ENCODE peak calls at places on chromosomes 1 and 21, in ten cellular contexts. One of them, this sample, is unnamed.

GRCh38 chr1:232725303-232726047 is 79.7 kb upstream of the MAP10 start:
- DNase-seq in HFF-Myc: no peak
- DNase-seq in AG04449: no peak
- DNase-seq in foreskin fibroblast: no peak
- DNase-seq in RWPE1: no peak
- DNase-seq in heart left ventricle: no peak
- DNase-seq in WERI-Rb-1: no peak
- DNase-seq in suprapubic skin: no peak
- DNase-seq in endothelial cell: peak; percentile 11
- DNase-seq in HFFc6: no peak
- DNase-seq in this sample: no peak

GRCh38 chr1:60575326-60575874 is 501.8 kb upstream of the C1orf87 start:
- DNase-seq in AG04449: no peak
- DNase-seq in RWPE1: no peak
- DNase-seq in HFFc6: no peak
- DNase-seq in heart left ventricle: no peak
- DNase-seq in endothelial cell: no peak
- DNase-seq in WERI-Rb-1: no peak
- DNase-seq in suprapubic skin: no peak
- DNase-seq in foreskin fibroblast: peak; percentile 8
- DNase-seq in HFF-Myc: no peak
- DNase-seq in this sample: no peak

GRCh38 chr21:34822957-34823356 is 154.2 kb downstream of the CLIC6 start:
- DNase-seq in HFFc6: peak; percentile 69
- DNase-seq in WERI-Rb-1: no peak
- DNase-seq in foreskin fibroblast: no peak
- DNase-seq in suprapubic skin: no peak
- DNase-seq in endothelial cell: no peak
- DNase-seq in RWPE1: peak; percentile 52
- DNase-seq in AG04449: no peak
- DNase-seq in heart left ventricle: no peak
- DNase-seq in HFF-Myc: no peak
- DNase-seq in this sample: no peak

GRCh38 chr1:25068316-25068715 is 138.2 kb upstream of the RUNX3 start:
- DNase-seq in WERI-Rb-1: no peak
- DNase-seq in foreskin fibroblast: no peak
- DNase-seq in suprapubic skin: no peak
- DNase-seq in heart left ventricle: no peak
- DNase-seq in RWPE1: no peak
- DNase-seq in AG04449: no peak
- DNase-seq in HFF-Myc: no peak
- DNase-seq in HFFc6: no peak
- DNase-seq in endothelial cell: no peak
- DNase-seq in this sample: no peak

GRCh38 chr1:150696151-150696550 is 803 bp downstream of the GOLPH3L start:
- DNase-seq in RWPE1: no peak
- DNase-seq in endothelial cell: no peak
- DNase-seq in suprapubic skin: no peak
- DNase-seq in foreskin fibroblast: no peak
- DNase-seq in heart left ventricle: no peak
- DNase-seq in AG04449: no peak
- DNase-seq in WERI-Rb-1: no peak
- DNase-seq in HFFc6: no peak
- DNase-seq in HFF-Myc: no peak
- DNase-seq in this sample: no peak

GRCh38 chr1:151994956-151995355 is 1.3 kb upstream of the S100A10 start:
- DNase-seq in HFFc6: peak; percentile 93
- DNase-seq in foreskin fibroblast: peak; percentile 98
- DNase-seq in WERI-Rb-1: no peak
- DNase-seq in endothelial cell: no peak
- DNase-seq in suprapubic skin: no peak
- DNase-seq in AG04449: peak; percentile 83
- DNase-seq in HFF-Myc: peak; percentile 95
- DNase-seq in heart left ventricle: no peak
- DNase-seq in RWPE1: peak; percentile 84
- DNase-seq in this sample: no peak

GRCh38 chr1:21666572-21667320 is 2.4 kb downstream of the RAP1GAP start:
- DNase-seq in endothelial cell: no peak
- DNase-seq in HFF-Myc: no peak
- DNase-seq in AG04449: no peak
- DNase-seq in RWPE1: no peak
- DNase-seq in heart left ventricle: no peak
- DNase-seq in foreskin fibroblast: no peak
- DNase-seq in HFFc6: no peak
- DNase-seq in suprapubic skin: peak; percentile 16
- DNase-seq in WERI-Rb-1: peak; percentile 76
- DNase-seq in this sample: no peak

GRCh38 chr1:111598534-111598933 is 21.1 kb upstream of the RAP1A start:
- DNase-seq in endothelial cell: no peak
- DNase-seq in HFFc6: no peak
- DNase-seq in WERI-Rb-1: no peak
- DNase-seq in heart left ventricle: no peak
- DNase-seq in AG04449: no peak
- DNase-seq in foreskin fibroblast: no peak
- DNase-seq in suprapubic skin: no peak
- DNase-seq in RWPE1: no peak
- DNase-seq in HFF-Myc: no peak
- DNase-seq in this sample: no peak

GRCh38 chr1:111672338-111672737 is 52.7 kb downstream of the RAP1A start:
- DNase-seq in endothelial cell: no peak
- DNase-seq in foreskin fibroblast: peak; percentile 67
- DNase-seq in AG04449: no peak
- DNase-seq in heart left ventricle: no peak
- DNase-seq in RWPE1: no peak
- DNase-seq in HFF-Myc: peak; percentile 48
- DNase-seq in HFFc6: no peak
- DNase-seq in suprapubic skin: no peak
- DNase-seq in WERI-Rb-1: no peak
- DNase-seq in this sample: no peak

GRCh38 chr1:22579541-22580155 is 16.4 kb downstream of the EPHA8 start:
- DNase-seq in AG04449: no peak
- DNase-seq in RWPE1: no peak
- DNase-seq in HFFc6: no peak
- DNase-seq in suprapubic skin: no peak
- DNase-seq in foreskin fibroblast: no peak
- DNase-seq in endothelial cell: no peak
- DNase-seq in HFF-Myc: no peak
- DNase-seq in heart left ventricle: peak; percentile 35
- DNase-seq in WERI-Rb-1: no peak
- DNase-seq in this sample: no peak

GRCh38 chr1:17502326-17502778 is 37.1 kb upstream of the ARHGEF10L start:
- DNase-seq in HFFc6: peak; percentile 68
- DNase-seq in HFF-Myc: peak; percentile 52
- DNase-seq in RWPE1: peak; percentile 66
- DNase-seq in AG04449: peak; percentile 57
- DNase-seq in foreskin fibroblast: peak; percentile 93
- DNase-seq in heart left ventricle: peak; percentile 81
- DNase-seq in endothelial cell: peak; percentile 90
- DNase-seq in suprapubic skin: peak; percentile 93
- DNase-seq in WERI-Rb-1: peak; percentile 91
- DNase-seq in this sample: peak; percentile 77

GRCh38 chr1:151980287-151981177 is 13.1 kb downstream of the S100A10 start:
- DNase-seq in AG04449: peak; percentile 84
- DNase-seq in endothelial cell: no peak
- DNase-seq in suprapubic skin: no peak
- DNase-seq in foreskin fibroblast: peak; percentile 74
- DNase-seq in WERI-Rb-1: no peak
- DNase-seq in heart left ventricle: peak; percentile 52
- DNase-seq in HFF-Myc: no peak
- DNase-seq in HFFc6: peak; percentile 36
- DNase-seq in RWPE1: no peak
- DNase-seq in this sample: no peak

GRCh38 chr1:7281821-7282220 is 489.3 kb upstream of the VAMP3 start:
- DNase-seq in endothelial cell: no peak
- DNase-seq in foreskin fibroblast: peak; percentile 93
- DNase-seq in AG04449: no peak
- DNase-seq in suprapubic skin: no peak
- DNase-seq in HFF-Myc: no peak
- DNase-seq in WERI-Rb-1: no peak
- DNase-seq in HFFc6: peak; percentile 86
- DNase-seq in RWPE1: peak; percentile 28
- DNase-seq in heart left ventricle: no peak
- DNase-seq in this sample: no peak

GRCh38 chr1:171119648-171120047 is 28.9 kb downstream of the FMO3 start:
- DNase-seq in HFFc6: no peak
- DNase-seq in AG04449: no peak
- DNase-seq in endothelial cell: no peak
- DNase-seq in foreskin fibroblast: no peak
- DNase-seq in heart left ventricle: no peak
- DNase-seq in HFF-Myc: no peak
- DNase-seq in suprapubic skin: no peak
- DNase-seq in RWPE1: no peak
- DNase-seq in WERI-Rb-1: no peak
- DNase-seq in this sample: no peak

GRCh38 chr1:34684246-34684645 is 70.6 kb upstream of the GJB5 start:
- DNase-seq in heart left ventricle: no peak
- DNase-seq in foreskin fibroblast: no peak
- DNase-seq in WERI-Rb-1: no peak
- DNase-seq in HFFc6: no peak
- DNase-seq in AG04449: no peak
- DNase-seq in endothelial cell: no peak
- DNase-seq in HFF-Myc: no peak
- DNase-seq in suprapubic skin: no peak
- DNase-seq in RWPE1: no peak
- DNase-seq in this sample: no peak

GRCh38 chr1:208511242-208511860 is 267.2 kb upstream of the PLXNA2 start:
- DNase-seq in HFFc6: no peak
- DNase-seq in endothelial cell: no peak
- DNase-seq in HFF-Myc: no peak
- DNase-seq in RWPE1: no peak
- DNase-seq in AG04449: no peak
- DNase-seq in foreskin fibroblast: peak; percentile 31
- DNase-seq in WERI-Rb-1: no peak
- DNase-seq in heart left ventricle: no peak
- DNase-seq in suprapubic skin: no peak
- DNase-seq in this sample: no peak

GRCh38 chr1:148263128-148263905 is 111.2 kb upstream of the NBPF11 start:
- DNase-seq in endothelial cell: peak; percentile 50
- DNase-seq in RWPE1: peak; percentile 84
- DNase-seq in suprapubic skin: peak; percentile 81
- DNase-seq in heart left ventricle: peak; percentile 41
- DNase-seq in foreskin fibroblast: peak; percentile 72
- DNase-seq in HFFc6: peak; percentile 55
- DNase-seq in AG04449: no peak
- DNase-seq in HFF-Myc: peak; percentile 63
- DNase-seq in WERI-Rb-1: peak; percentile 79
- DNase-seq in this sample: peak; percentile 76

GRCh38 chr21:34029724-34030528 is 43.5 kb upstream of the MRPS6 start:
- DNase-seq in HFFc6: peak; percentile 75
- DNase-seq in heart left ventricle: peak; percentile 50
- DNase-seq in RWPE1: peak; percentile 65
- DNase-seq in WERI-Rb-1: peak; percentile 19
- DNase-seq in suprapubic skin: no peak
- DNase-seq in foreskin fibroblast: peak; percentile 88
- DNase-seq in HFF-Myc: peak; percentile 73
- DNase-seq in AG04449: no peak
- DNase-seq in endothelial cell: peak; percentile 49
- DNase-seq in this sample: peak; percentile 70

GRCh38 chr1:44739361-44740178 is at the start of gene KIF2C:
- DNase-seq in HFF-Myc: peak; percentile 90
- DNase-seq in WERI-Rb-1: peak; percentile 98
- DNase-seq in RWPE1: peak; percentile 97
- DNase-seq in AG04449: peak; percentile 78
- DNase-seq in suprapubic skin: peak; percentile 98
- DNase-seq in HFFc6: peak; percentile 96
- DNase-seq in heart left ventricle: peak; percentile 98
- DNase-seq in foreskin fibroblast: peak; percentile 99
- DNase-seq in endothelial cell: peak; percentile 94
- DNase-seq in this sample: peak; percentile 99
- TF ChIP-seq CTCF in HFF-Myc: no peak
- TF ChIP-seq CTCF in WERI-Rb-1: no peak
- TF ChIP-seq CTCF in RWPE1: no peak
- TF ChIP-seq CTCF in AG04449: no peak
- TF ChIP-seq CTCF in suprapubic skin: no peak
- TF ChIP-seq CTCF in HFFc6: peak; percentile 26
- TF ChIP-seq CTCF in heart left ventricle: peak; percentile 20
- TF ChIP-seq CTCF in foreskin fibroblast: no peak
- TF ChIP-seq CTCF in endothelial cell: no peak
- TF ChIP-seq CTCF in this sample: no peak

GRCh38 chr1:53732409-53732808 is 6.6 kb downstream of the GLIS1 start:
- DNase-seq in endothelial cell: no peak
- DNase-seq in heart left ventricle: no peak
- DNase-seq in foreskin fibroblast: no peak
- DNase-seq in suprapubic skin: no peak
- DNase-seq in WERI-Rb-1: no peak
- DNase-seq in RWPE1: no peak
- DNase-seq in HFFc6: no peak
- DNase-seq in AG04449: no peak
- DNase-seq in HFF-Myc: no peak
- DNase-seq in this sample: no peak
- TF ChIP-seq CTCF in endothelial cell: no peak
- TF ChIP-seq CTCF in heart left ventricle: no peak
- TF ChIP-seq CTCF in foreskin fibroblast: no peak
- TF ChIP-seq CTCF in suprapubic skin: no peak
- TF ChIP-seq CTCF in WERI-Rb-1: no peak
- TF ChIP-seq CTCF in RWPE1: no peak
- TF ChIP-seq CTCF in HFFc6: no peak
- TF ChIP-seq CTCF in AG04449: no peak
- TF ChIP-seq CTCF in HFF-Myc: no peak
- TF ChIP-seq CTCF in this sample: no peak

DNA sequence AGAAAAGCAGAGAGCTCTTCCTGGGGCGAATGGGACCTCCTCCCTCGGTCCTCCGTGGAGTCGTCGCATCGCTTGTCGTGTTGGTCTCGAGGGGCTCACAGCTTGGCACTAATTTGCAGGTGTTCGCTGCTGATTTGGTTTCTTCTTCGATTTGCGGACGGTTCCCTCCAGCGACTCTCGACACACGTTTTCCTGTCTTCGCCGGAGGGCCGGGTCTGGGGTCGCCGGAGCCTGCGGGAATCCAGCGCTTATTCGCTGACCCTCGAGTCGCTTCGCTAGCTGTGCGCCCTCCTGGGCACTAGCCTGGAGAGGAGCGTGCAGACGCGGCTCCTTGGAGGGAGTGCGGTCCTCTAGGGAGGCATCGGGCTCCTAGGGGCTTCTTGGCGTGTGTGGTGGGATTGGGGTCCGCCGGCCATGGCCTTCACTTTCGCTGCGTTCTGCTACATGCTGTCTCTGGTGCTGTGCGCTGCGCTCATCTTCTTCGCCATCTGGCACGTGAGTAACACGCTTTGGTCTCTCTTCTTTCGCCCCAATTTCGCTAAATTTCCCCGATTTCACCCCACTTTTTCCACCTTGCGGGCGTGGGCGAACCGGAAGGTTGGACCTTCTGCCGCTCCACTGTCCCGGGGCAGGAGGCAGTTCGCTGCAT is 768 bp downstream of the CNIH3 start:
- DNase-seq in suprapubic skin: no peak
- DNase-seq in heart left ventricle: no peak
- DNase-seq in foreskin fibroblast: peak; percentile 41
- DNase-seq in WERI-Rb-1: no peak
- DNase-seq in HFF-Myc: no peak
- DNase-seq in endothelial cell: peak; percentile 29
- DNase-seq in HFFc6: no peak
- DNase-seq in RWPE1: no peak
- DNase-seq in AG04449: no peak
- DNase-seq in this sample: no peak
- TF ChIP-seq CTCF in suprapubic skin: no peak
- TF ChIP-seq CTCF in heart left ventricle: no peak
- TF ChIP-seq CTCF in foreskin fibroblast: no peak
- TF ChIP-seq CTCF in WERI-Rb-1: no peak
- TF ChIP-seq CTCF in HFF-Myc: no peak
- TF ChIP-seq CTCF in endothelial cell: no peak
- TF ChIP-seq CTCF in HFFc6: no peak
- TF ChIP-seq CTCF in RWPE1: no peak
- TF ChIP-seq CTCF in AG04449: no peak
- TF ChIP-seq CTCF in this sample: no peak

GRCh38 chr1:33219886-33220661 is 36.2 kb upstream of the ZNF362 start:
- DNase-seq in HFFc6: peak; percentile 47
- DNase-seq in HFF-Myc: no peak
- DNase-seq in AG04449: no peak
- DNase-seq in endothelial cell: no peak
- DNase-seq in foreskin fibroblast: peak; percentile 81
- DNase-seq in heart left ventricle: no peak
- DNase-seq in suprapubic skin: no peak
- DNase-seq in RWPE1: peak; percentile 92
- DNase-seq in WERI-Rb-1: peak; percentile 94
- DNase-seq in this sample: no peak
- TF ChIP-seq CTCF in HFFc6: no peak
- TF ChIP-seq CTCF in HFF-Myc: no peak
- TF ChIP-seq CTCF in AG04449: no peak
- TF ChIP-seq CTCF in endothelial cell: no peak
- TF ChIP-seq CTCF in foreskin fibroblast: no peak
- TF ChIP-seq CTCF in heart left ventricle: no peak
- TF ChIP-seq CTCF in suprapubic skin: no peak
- TF ChIP-seq CTCF in RWPE1: no peak
- TF ChIP-seq CTCF in WERI-Rb-1: peak; percentile 39
- TF ChIP-seq CTCF in this sample: no peak

This sample was measured in GM10248.